ENCODE peak calls at places on chromosomes 12 and 14, in nine cellular contexts. U is tibial artery; W is activated CD4-positive, alpha-beta T cell treated with anti-CD3 and anti-CD28 coated beads, Interleukin-2, amount 50 U/mL, for 24 hours; X is stimulated activated CD8-positive, alpha-beta memory T cell treated with anti-CD3 and anti-CD28 coated beads, Interleukin-12 subunit alpha, Interleukin-12 subunit beta, amount 100 ng/mL, for 4 hours; T is ELR; F is SHP77; K is NCI-H1048; G is GM20000; C is activated T-helper 9 cell treated with anti-CD3 and anti-CD28 coated beads, Interleukin-2, amount 50 U/mL, for 16 hours. Z is an unnamed sample.
A peak's percentile ranks its signal among the peaks of the same experiment; 100 is the strongest.

GRCh38 chr12:27709932-27710591 is 570 bp upstream of the MRPS35 start:
- DNase-seq in X (no peak), K (no peak), G (peak; percentile 24), T (peak; percentile 56), F (peak; percentile 56), C (no peak), U (no peak), W (peak; percentile 1), Z (no peak)

GRCh38 chr14:20720741-20721140 is 24.9 kb upstream of the EDDM3A start:
- DNase-seq in X (no peak), G (no peak), W (no peak), T (no peak), F (no peak), U (no peak), C (no peak), K (no peak), Z (no peak)

GRCh38 chr12:46472144-46472705 is 99.7 kb upstream of the SLC38A2 start:
- DNase-seq in F (no peak), G (no peak), T (no peak), C (no peak), X (no peak), K (no peak), W (no peak), U (no peak), Z (no peak)

GRCh38 chr12:112359290-112359689 is 22.9 kb downstream of the HECTD4 start:
- DNase-seq in U (no peak), T (no peak), G (no peak), K (no peak), F (no peak), C (no peak), W (no peak), X (no peak), Z (no peak)

GRCh38 chr12:53061404-53062010 is 11.6 kb downstream of the TNS2 start:
- DNase-seq in W (no peak), X (no peak), C (no peak), T (peak; percentile 31), U (peak; percentile 30), G (no peak), K (no peak), F (peak; percentile 67), Z (no peak)

GRCh38 chr12:101181776-101182175 is 28.3 kb downstream of the SLC5A8 start:
- DNase-seq in T (no peak), G (no peak), U (no peak), W (no peak), C (no peak), X (no peak), K (no peak), F (no peak), Z (no peak)

GRCh38 chr14:44662250-44662891 is 155.3 kb upstream of the FSCB start:
- DNase-seq in G (no peak), X (no peak), F (no peak), T (no peak), W (no peak), U (no peak), C (no peak), K (no peak), Z (no peak)

GRCh38 chr14:99601301-99601945 is 2.6 kb downstream of the CCDC85C start:
- DNase-seq in W (no peak), C (no peak), U (no peak), G (no peak), F (no peak), T (no peak), X (no peak), K (no peak), Z (no peak)

GRCh38 chr12:6336079-6336858 is 5.6 kb downstream of the TNFRSF1A start:
- DNase-seq in T (peak; percentile 100), K (no peak), G (peak; percentile 78), W (peak; percentile 39), U (peak; percentile 95), C (peak; percentile 34), X (peak; percentile 44), F (peak; percentile 79), Z (no peak)

GRCh38 chr14:59564356-59564755 is 12.3 kb downstream of the CCDC175 start:
- DNase-seq in X (no peak), G (no peak), C (no peak), U (no peak), F (no peak), K (no peak), T (no peak), W (no peak), Z (no peak)

GRCh38 chr14:39267592-39268112 is 33.9 kb downstream of the MIA2 start:
- DNase-seq in T (no peak), K (no peak), C (no peak), U (no peak), X (no peak), F (peak; percentile 59), G (no peak), W (no peak), Z (no peak)

GRCh38 chr14:103033744-103034143 is 23.6 kb downstream of the CDC42BPB start:
- DNase-seq in W (no peak), T (no peak), U (no peak), F (no peak), K (no peak), G (no peak), X (no peak), C (no peak), Z (no peak)

GRCh38 chr12:31533470-31533869 is 57.5 kb downstream of the DENND5B start:
- DNase-seq in C (no peak), W (no peak), G (no peak), K (no peak), U (no peak), T (no peak), F (no peak), X (no peak), Z (no peak)

GRCh38 chr12:50055831-50056628 is 1.4 kb upstream of the ASIC1 start:
- DNase-seq in W (peak; percentile 49), X (peak; percentile 27), G (peak; percentile 92), F (peak; percentile 29), K (no peak), U (no peak), C (peak; percentile 34), T (peak; percentile 61), Z (no peak)

GRCh38 chr12:106301241-106301610 is 1.3 kb upstream of the TCP11L2 start:
- DNase-seq in G (no peak), W (no peak), C (no peak), F (no peak), X (no peak), K (no peak), T (no peak), U (no peak), Z (no peak)

GRCh38 chr14:99131632-99132271 is 140.2 kb downstream of the BCL11B start:
- DNase-seq in G (no peak), T (no peak), X (no peak), K (no peak), F (no peak), W (no peak), C (no peak), U (peak; percentile 7), Z (no peak)

GRCh38 chr12:188910-189621 is 24.9 kb downstream of the SLC6A12 start:
- DNase-seq in G (peak; percentile 88), T (peak; percentile 65), C (no peak), U (no peak), F (no peak), X (peak; percentile 5), K (no peak), W (peak; percentile 21), Z (no peak)

GRCh38 chr14:32560213-32560857 is 231.2 kb downstream of the AKAP6 start:
- DNase-seq in F (peak; percentile 78), C (no peak), X (no peak), W (no peak), T (peak; percentile 69), G (peak; percentile 41), U (peak; percentile 59), K (no peak), Z (peak; percentile 18)

GRCh38 chr14:61928300-61928699 is 166.1 kb downstream of the SNAPC1 start:
- DNase-seq in U (no peak), F (no peak), C (no peak), G (no peak), W (no peak), T (no peak), K (no peak), X (no peak), Z (no peak)

GRCh38 chr12:132637811-132638210 is 19.2 kb downstream of the P2RX2 start:
- DNase-seq in X (no peak), F (no peak), C (no peak), W (no peak), T (no peak), K (no peak), G (no peak), U (no peak), Z (no peak)

GRCh38 chr12:3456809-3457208 is 34.2 kb upstream of the PRMT8 start:
- DNase-seq in G (no peak), K (no peak), W (no peak), X (no peak), F (peak; percentile 42), U (no peak), C (no peak), T (no peak), Z (no peak)

GRCh38 chr12:61646639-61647038 is 613.6 kb upstream of the USP15 start:
- DNase-seq in U (no peak), K (no peak), C (no peak), F (no peak), G (no peak), X (no peak), T (no peak), W (no peak), Z (no peak)

GRCh38 chr12:2999265-2999841 is 40.2 kb downstream of the TEAD4 start:
- DNase-seq in K (peak; percentile 9), T (no peak), U (no peak), X (no peak), C (no peak), W (no peak), G (no peak), F (no peak), Z (no peak)

GRCh38 chr14:70920608-70921007 is 13.3 kb downstream of the PCNX1 start:
- DNase-seq in F (no peak), C (no peak), U (no peak), X (no peak), G (no peak), K (no peak), T (peak; percentile 69), W (no peak), Z (no peak)

GRCh38 chr12:26029741-26030033 is 71.2 kb downstream of the RASSF8 start:
- DNase-seq in K (no peak), F (no peak), U (no peak), G (no peak), T (no peak), C (no peak), X (no peak), W (no peak), Z (no peak)

GRCh38 chr12:75452675-75453330 is 27.8 kb upstream of the GLIPR1 start:
- DNase-seq in G (no peak), U (no peak), X (no peak), F (no peak), T (peak; percentile 65), W (no peak), C (no peak), K (no peak), Z (no peak)

GRCh38 chr12:117393656-117394055 is 32.2 kb upstream of the NOS1 start:
- DNase-seq in G (no peak), F (no peak), T (no peak), C (no peak), K (no peak), U (no peak), X (no peak), W (no peak), Z (no peak)

GRCh38 chr12:51011960-51012359 is 14.2 kb downstream of the SLC11A2 start:
- DNase-seq in G (no peak), X (no peak), C (no peak), K (no peak), T (no peak), F (no peak), W (no peak), U (no peak), Z (no peak)

GRCh38 chr12:19741132-19741489 is 301.8 kb downstream of the AEBP2 start:
- DNase-seq in U (no peak), K (no peak), W (no peak), F (no peak), T (no peak), X (no peak), G (no peak), C (no peak), Z (no peak)

GRCh38 chr14:33793711-33794110 is 157.2 kb downstream of the EGLN3 start:
- DNase-seq in K (no peak), X (no peak), T (no peak), U (no peak), F (no peak), C (no peak), G (no peak), W (no peak), Z (no peak)